ENCODE peak calls at places on chromosomes 6 and 20, in four cellular contexts. W, V, C and K are unnamed samples.

GRCh38 chr6:45698046-45698445 is 317.6 kb downstream of the CLIC5 start:
- DNase-seq in W (no peak), V (no peak), C (no peak), K (no peak)

GRCh38 chr6:37794825-37795224 is 24.7 kb upstream of the ZFAND3 start:
- DNase-seq in W (no peak), V (no peak), C (no peak), K (no peak)

GRCh38 chr6:72916298-72916697 is 294.4 kb downstream of the KCNQ5 start:
- DNase-seq in W (no peak), V (peak; percentile 63), C (no peak), K (no peak)

GRCh38 chr6:81769834-81770233 is 17.4 kb upstream of the TENT5A start:
- DNase-seq in W (no peak), V (no peak), C (no peak), K (peak; percentile 58)

GRCh38 chr6:3421763-3422456 is 34.9 kb downstream of the SLC22A23 start:
- DNase-seq in W (no peak), V (peak; percentile 81), C (no peak), K (peak; percentile 50)

GRCh38 chr6:37831457-37831856 is 11.9 kb downstream of the ZFAND3 start:
- DNase-seq in W (no peak), V (no peak), C (no peak), K (no peak)

GRCh38 chr6:107629545-107630147 is 139.7 kb downstream of the SOBP start:
- DNase-seq in W (no peak), V (no peak), C (no peak), K (no peak)

GRCh38 chr20:7038029-7038428 is 270.5 kb downstream of the BMP2 start:
- DNase-seq in W (no peak), V (no peak), C (no peak), K (no peak)

GRCh38 chr20:32455171-32455900 is 97.2 kb downstream of the ASXL1 start:
- DNase-seq in W (no peak), V (no peak), C (no peak), K (no peak)

GRCh38 chr20:32458061-32458836 is 100.1 kb downstream of the ASXL1 start:
- DNase-seq in W (no peak), V (no peak), C (no peak), K (no peak)

GRCh38 chr20:32457476-32457986 is 99.4 kb downstream of the ASXL1 start:
- DNase-seq in W (peak; percentile 60), V (peak; percentile 59), C (no peak), K (no peak)

GRCh38 chr20:32455901-32456701 is 98.0 kb downstream of the ASXL1 start:
- DNase-seq in W (no peak), V (no peak), C (no peak), K (no peak)

DNA sequence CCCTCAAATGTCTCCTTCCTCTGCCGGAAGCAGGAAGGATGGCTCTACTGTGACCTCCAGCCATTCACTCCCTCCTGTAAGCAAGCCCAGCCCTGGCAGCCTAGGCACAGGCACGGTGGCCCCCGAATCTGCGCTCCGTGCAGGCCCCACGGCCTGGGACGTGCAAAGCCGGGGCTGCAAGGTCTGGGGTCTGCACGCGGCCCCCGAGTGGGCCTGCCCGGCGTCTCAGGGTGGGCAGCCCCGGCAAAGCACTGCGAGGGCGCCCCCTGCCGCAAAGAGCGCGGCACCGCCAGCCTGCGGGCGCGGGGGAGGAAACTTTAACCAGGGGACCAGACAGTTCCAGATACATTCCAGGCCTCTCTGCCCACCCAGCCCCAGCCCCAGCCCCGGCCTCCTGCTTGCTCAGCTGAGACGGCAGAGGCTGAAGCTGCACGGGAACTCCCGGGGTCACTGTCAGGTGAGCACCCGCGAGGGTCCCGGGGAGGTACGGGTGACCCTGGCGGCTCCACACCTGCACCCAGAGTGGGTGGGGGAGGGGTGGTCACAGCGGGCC is 98.8 kb downstream of the ASXL1 start:
- DNase-seq in W (peak; percentile 64), V (peak; percentile 53), C (no peak), K (no peak)
- H3K4me3 ChIP-seq in W (peak overlapping the region; percentile 44), V (peak overlapping the region; percentile 45), C (no peak overlapping the region), K (peak overlapping the region; percentile 46)

GRCh38 chr6:154548130-154548830 is 37.8 kb upstream of the CNKSR3 start:
- DNase-seq in W (peak; percentile 21), V (peak; percentile 64), C (no peak), K (no peak)

GRCh38 chr6:154549179-154549578 is 38.7 kb upstream of the CNKSR3 start:
- DNase-seq in W (no peak), V (no peak), C (no peak), K (no peak)

GRCh38 chr6:154555075-154555677 is 44.7 kb upstream of the CNKSR3 start:
- DNase-seq in W (no peak), V (peak; percentile 14), C (peak; percentile 40), K (no peak)

GRCh38 chr6:154550778-154551177 is 40.3 kb upstream of the CNKSR3 start:
- DNase-seq in W (no peak), V (no peak), C (no peak), K (no peak)
- H3K4me3 ChIP-seq in W (no peak overlapping the region), V (no peak overlapping the region), C (no peak overlapping the region), K (no peak overlapping the region)

GRCh38 chr6:30160391-30160790 is 620 bp downstream of the TRIM10 start:
- DNase-seq in W (no peak), V (no peak), C (no peak), K (no peak)

GRCh38 chr6:30163918-30164654 is 740 bp downstream of the TRIM15 start:
- DNase-seq in W (no peak), V (no peak), C (no peak), K (no peak)

GRCh38 chr6:30160791-30161261 is at the start of gene TRIM10:
- DNase-seq in W (no peak), V (no peak), C (no peak), K (no peak)

GRCh38 chr6:30163090-30163917 is at the start of gene TRIM15:
- DNase-seq in W (no peak), V (no peak), C (peak; percentile 91), K (no peak)

DNA sequence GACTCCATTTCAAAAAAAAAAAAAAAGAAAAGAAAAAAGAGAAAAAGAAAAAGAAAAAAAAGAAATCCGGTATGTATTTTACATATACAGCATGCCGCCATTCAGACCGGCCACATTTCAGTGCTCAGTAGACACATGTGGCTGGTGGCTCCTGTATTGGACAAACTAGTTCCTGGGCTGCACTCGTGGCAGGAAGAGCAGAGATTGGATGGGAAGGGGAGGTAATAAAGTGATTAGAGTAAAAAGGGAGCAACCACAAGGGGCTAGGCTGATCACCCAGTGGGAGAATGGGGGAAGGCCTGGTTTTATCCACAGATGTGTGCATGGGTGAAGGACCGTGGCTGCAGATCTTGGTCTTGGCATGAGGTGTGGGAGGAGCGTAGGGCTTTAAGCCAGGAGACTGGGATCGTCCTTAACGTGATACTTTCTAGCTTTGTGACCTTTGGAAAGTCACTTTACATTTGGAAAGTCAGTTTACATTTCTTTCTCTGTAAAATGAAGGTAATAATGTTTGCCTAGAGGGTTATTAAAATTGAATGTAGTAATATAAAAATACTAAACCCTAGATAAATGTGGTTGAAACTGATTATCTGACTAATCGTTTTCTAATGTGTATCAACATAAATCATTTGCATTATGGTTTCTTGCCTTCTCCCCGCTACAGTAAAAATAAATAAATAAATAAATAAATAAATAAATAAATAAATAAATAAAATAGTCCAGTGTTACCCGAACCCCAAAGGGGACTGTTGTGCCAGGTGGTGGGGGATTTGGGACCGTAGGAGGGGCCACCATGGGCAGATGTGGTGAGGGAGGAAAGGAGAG is 869 bp upstream of the TRIM15 start:
- DNase-seq in W (no peak), V (no peak), C (no peak), K (no peak)
- H3K4me3 ChIP-seq in W (no peak overlapping the region), V (no peak overlapping the region), C (peak overlapping the region; percentile 89), K (no peak overlapping the region)

DNA sequence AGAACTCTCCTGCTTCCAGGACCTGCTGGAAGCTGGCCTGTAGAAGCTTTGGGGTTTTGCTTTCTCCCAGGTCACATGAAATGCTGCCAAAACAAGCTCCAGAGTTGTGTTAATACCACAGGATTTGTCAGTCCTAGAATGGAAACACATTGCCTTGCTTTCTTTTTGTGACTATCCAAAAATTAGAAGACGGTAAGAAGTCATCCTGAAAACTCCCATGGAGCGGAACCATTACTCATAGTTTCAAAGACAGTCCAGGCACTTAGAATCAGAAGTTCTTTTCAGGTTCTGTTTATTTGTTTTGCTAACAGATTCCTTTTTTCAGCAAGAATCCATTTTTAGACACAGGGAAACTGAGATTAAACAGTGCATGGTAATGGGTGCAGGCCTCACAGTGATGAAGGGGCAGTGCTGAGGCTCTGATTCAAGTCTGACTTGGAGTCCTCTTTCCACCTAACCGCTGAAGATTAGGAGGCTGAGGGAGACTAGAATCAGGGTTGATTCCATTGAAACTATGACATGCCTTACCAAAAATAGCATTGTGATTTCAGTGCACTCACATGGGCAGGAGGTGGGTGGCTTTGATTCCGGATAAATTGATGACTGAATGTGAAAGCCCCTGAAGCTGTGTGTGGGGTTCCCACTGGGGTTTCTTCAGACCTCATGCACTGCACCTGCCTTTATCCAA is 72.2 kb upstream of the NAA20 start:
- DNase-seq in W (no peak), V (peak; percentile 40), C (no peak), K (no peak)
- H3K4me3 ChIP-seq in W (no peak overlapping the region), V (no peak overlapping the region), C (no peak overlapping the region), K (no peak overlapping the region)

GRCh38 chr6:36128793-36129192 is 1.5 kb upstream of the MAPK13 start:
- DNase-seq in W (no peak), V (no peak), C (no peak), K (no peak)
- H3K4me3 ChIP-seq in W (no peak overlapping the region), V (no peak overlapping the region), C (no peak overlapping the region), K (no peak overlapping the region)

GRCh38 chr20:61449916-61450315 is 197.9 kb downstream of the CDH4 start:
- DNase-seq in W (no peak), V (no peak), C (no peak), K (peak; percentile 19)

GRCh38 chr20:61447950-61448349 is 195.9 kb downstream of the CDH4 start:
- DNase-seq in W (no peak), V (no peak), C (no peak), K (no peak)

GRCh38 chr20:61450549-61450948 is 198.5 kb downstream of the CDH4 start:
- DNase-seq in W (no peak), V (no peak), C (no peak), K (no peak)

GRCh38 chr20:61449057-61449456 is 197.0 kb downstream of the CDH4 start:
- DNase-seq in W (no peak), V (no peak), C (no peak), K (no peak)

DNA sequence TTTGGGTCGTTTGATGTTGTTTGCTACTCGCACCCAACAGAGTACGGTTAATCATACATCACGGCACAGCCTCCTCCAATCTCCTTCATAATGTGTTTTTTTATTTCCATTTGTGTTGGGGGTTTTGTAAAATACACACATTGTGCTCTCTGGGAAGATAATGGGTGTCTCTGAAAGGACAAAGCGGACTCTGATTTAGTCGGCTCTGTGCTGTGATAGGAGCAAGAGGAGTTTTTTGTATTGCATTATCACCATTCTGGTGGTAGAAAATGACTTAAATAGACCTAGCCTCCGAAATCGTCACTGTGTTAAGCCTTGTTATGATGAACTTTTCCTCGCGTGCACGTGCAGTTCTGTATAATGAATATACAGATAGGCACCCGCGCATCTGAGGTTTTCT is 196.3 kb downstream of the CDH4 start:
- DNase-seq in W (no peak), V (no peak), C (no peak), K (no peak)
- H3K4me3 ChIP-seq in W (no peak overlapping the region), V (no peak overlapping the region), C (no peak overlapping the region), K (no peak overlapping the region)